ENCODE peak calls at places on chromosomes 7 and 10, in nine cellular contexts. N is AG04450; E is mesothelial cell of epicardium; K is lung; F is A549; V is breast epithelium; R is stomach; P is GM13977; O is CD8-positive, alpha-beta T cell. S is an unnamed sample.

GRCh38 chr7:68417659-68418058 is 1180.6 kb upstream of the AUTS2 start:
- DNase-seq in E (no peak), F (no peak), V (no peak), R (no peak), N (no peak), K (no peak), P (no peak), O (no peak), S (no peak)

GRCh38 chr10:118332948-118333710 is 9.0 kb downstream of the FAM204A start:
- DNase-seq in O (no peak), K (no peak), N (no peak), V (no peak), E (no peak), R (no peak), F (no peak), P (no peak), S (no peak)

GRCh38 chr7:77933394-77933793 is 134.8 kb downstream of the PHTF2 start:
- DNase-seq in O (no peak), K (no peak), P (no peak), F (peak), N (no peak), E (no peak), V (no peak), R (no peak), S (no peak)

GRCh38 chr7:45069444-45070253 is 19.1 kb downstream of the NACAD start:
- DNase-seq in P (peak), N (no peak), E (no peak), O (no peak), R (no peak), F (peak), K (no peak), V (peak), S (no peak)

GRCh38 chr7:45055594-45056219 is 33.1 kb downstream of the NACAD start:
- DNase-seq in V (no peak), P (no peak), E (no peak), R (no peak), K (no peak), F (no peak), O (no peak), N (no peak), S (no peak)

GRCh38 chr10:60707841-60708240 is 70.4 kb upstream of the CDK1 start:
- DNase-seq in F (no peak), K (no peak), P (no peak), N (no peak), E (no peak), R (no peak), V (no peak), O (no peak), S (no peak)

GRCh38 chr7:2384354-2385243 is 18.8 kb upstream of the CHST12 start:
- DNase-seq in R (no peak), V (no peak), P (no peak), F (no peak), E (no peak), K (no peak), N (no peak), O (no peak), S (no peak)

GRCh38 chr7:103065666-103066065 is 8.9 kb downstream of the FBXL13 start:
- DNase-seq in N (no peak), V (no peak), P (peak), K (no peak), E (no peak), F (peak), O (no peak), R (peak), S (no peak)

GRCh38 chr10:94496010-94496409 is 49.6 kb upstream of the HELLS start:
- DNase-seq in K (no peak), R (no peak), E (no peak), O (no peak), F (no peak), P (peak), N (no peak), V (no peak), S (no peak)

GRCh38 chr10:73837072-73837471 is 25.7 kb upstream of the NDST2 start:
- DNase-seq in F (no peak), R (no peak), P (no peak), O (no peak), E (no peak), V (no peak), N (peak), K (no peak), S (no peak)

GRCh38 chr10:73076361-73077183 is 20.1 kb downstream of the P4HA1 start:
- DNase-seq in R (peak), N (peak), P (no peak), F (no peak), O (no peak), V (no peak), K (peak), E (no peak), S (no peak)

GRCh38 chr10:9219860-9220259 is 1165.4 kb downstream of the GATA3 start:
- DNase-seq in O (no peak), N (no peak), R (no peak), V (no peak), K (no peak), P (no peak), F (no peak), E (no peak), S (no peak)

DNA sequence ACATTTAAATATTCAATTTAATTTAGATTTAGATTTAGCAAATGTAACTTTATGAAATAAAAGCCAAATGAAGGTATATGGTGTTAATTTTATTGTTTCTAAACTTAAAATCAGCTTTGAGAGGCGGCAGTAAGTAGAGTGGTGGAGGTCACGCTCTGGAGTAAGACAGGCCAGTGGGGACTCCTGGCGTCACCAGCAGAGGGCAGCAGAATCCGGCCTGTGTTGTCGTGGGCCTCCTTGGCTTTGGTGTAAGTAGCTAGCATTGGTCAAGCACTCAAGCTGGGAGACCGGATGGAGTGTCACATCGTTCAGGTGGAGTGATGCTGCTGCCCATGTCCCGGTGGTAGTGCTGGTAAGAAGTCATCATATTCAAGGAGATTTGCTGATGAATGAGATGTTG is 98.7 kb upstream of the DNAJB6 start:
- DNase-seq in O (no peak), F (no peak), R (no peak), V (no peak), E (no peak), N (no peak), P (no peak), K (no peak), S (no peak)
- TF ChIP-seq CTCF in O (no peak), F (peak), R (no peak), V (no peak), E (no peak), N (no peak), P (peak), K (no peak), S (no peak)

GRCh38 chr10:3222068-3222467 is 49.5 kb upstream of the PITRM1 start:
- DNase-seq in K (no peak), E (no peak), V (no peak), R (no peak), O (no peak), F (no peak), P (no peak), N (no peak), S (no peak)
- TF ChIP-seq CTCF in K (no peak), E (no peak), V (no peak), R (no peak), O (no peak), F (peak), P (peak), N (no peak), S (no peak)

DNA sequence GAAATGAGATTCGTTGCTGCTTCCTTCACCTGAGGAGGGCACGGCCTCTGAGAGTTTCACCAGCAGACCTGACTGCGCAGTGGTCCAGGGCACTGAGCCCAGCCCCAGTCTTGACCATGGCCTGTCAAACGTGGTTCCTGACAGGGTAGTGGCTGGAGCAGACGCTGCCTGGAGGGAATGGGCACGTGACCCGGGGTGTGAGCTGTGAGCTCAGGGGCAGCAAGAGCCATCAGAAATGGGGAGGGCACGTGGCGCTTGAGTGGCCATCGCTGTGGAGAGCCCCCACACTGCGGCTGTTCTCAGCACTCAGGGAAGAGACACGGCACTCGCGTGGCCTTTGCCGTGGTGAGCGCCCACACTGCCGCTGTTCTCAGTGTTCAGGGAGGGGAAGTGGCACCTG is 12.0 kb downstream of the FAM20C start:
- DNase-seq in O (no peak), F (no peak), V (no peak), K (no peak), R (no peak), N (no peak), P (no peak), E (no peak), S (no peak)
- TF ChIP-seq CTCF in O (no peak), F (no peak), V (no peak), K (no peak), R (no peak), N (no peak), P (no peak), E (no peak), S (no peak)

GRCh38 chr7:25952277-25953057 is 199.5 kb upstream of the NFE2L3 start:
- DNase-seq in P (no peak), F (no peak), K (no peak), V (no peak), N (no peak), O (no peak), R (no peak), E (no peak), S (no peak)

GRCh38 chr7:25951414-25952276 is 200.4 kb upstream of the NFE2L3 start:
- DNase-seq in R (no peak), P (no peak), N (no peak), K (peak), E (no peak), O (no peak), F (peak), V (no peak), S (no peak)

GRCh38 chr7:25947669-25948516 is 204.1 kb upstream of the NFE2L3 start:
- DNase-seq in R (no peak), V (no peak), P (no peak), E (no peak), F (no peak), N (no peak), K (no peak), O (no peak), S (no peak)

GRCh38 chr7:25949672-25950487 is 202.1 kb upstream of the NFE2L3 start:
- DNase-seq in F (no peak), R (peak), V (no peak), N (no peak), E (no peak), K (peak), P (no peak), O (no peak), S (no peak)

GRCh38 chr7:25950488-25951413 is 201.2 kb upstream of the NFE2L3 start:
- DNase-seq in O (peak), V (peak), F (peak), K (peak), E (peak), N (no peak), P (peak), R (peak), S (peak)
- TF ChIP-seq CTCF in O (no peak), V (no peak), F (no peak), K (no peak), E (no peak), N (no peak), P (no peak), R (no peak), S (no peak)

GRCh38 chr10:99013885-99014284 is 221.8 kb downstream of the HPSE2 start:
- DNase-seq in E (no peak), F (no peak), N (no peak), P (no peak), V (no peak), R (no peak), O (no peak), K (no peak), S (no peak)
- TF ChIP-seq CTCF in E (no peak), F (no peak), N (no peak), P (no peak), V (no peak), R (no peak), O (no peak), K (no peak), S (no peak)

DNA sequence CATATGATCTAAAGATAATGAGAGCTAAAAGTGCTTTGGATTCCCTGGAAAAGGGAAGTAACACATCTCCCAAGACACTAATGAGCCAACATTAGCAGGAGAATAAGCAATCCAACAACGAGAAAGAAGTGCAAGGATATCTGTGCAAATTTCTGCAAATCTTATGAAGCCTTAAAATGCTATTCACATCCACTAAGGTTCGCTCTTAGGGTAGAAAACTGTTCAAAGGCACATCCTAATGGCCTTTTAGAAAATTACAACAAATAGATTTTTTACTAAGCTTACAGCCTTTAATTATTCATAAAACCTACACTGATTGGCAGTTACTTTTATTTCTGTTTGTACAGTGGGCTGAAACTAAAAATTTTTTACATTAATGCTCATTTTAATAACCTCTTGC is 100.3 kb downstream of the RAPGEF5 start:
- DNase-seq in O (no peak), N (no peak), V (no peak), F (no peak), E (no peak), R (no peak), P (no peak), K (no peak), S (no peak)
- TF ChIP-seq CTCF in O (no peak), N (peak), V (no peak), F (no peak), E (no peak), R (no peak), P (no peak), K (no peak), S (no peak)

GRCh38 chr7:38704751-38705150 is 73.6 kb upstream of the AMPH start:
- DNase-seq in F (no peak), K (no peak), V (no peak), O (no peak), E (no peak), R (no peak), P (no peak), N (no peak), S (no peak)
- TF ChIP-seq CTCF in F (no peak), K (no peak), V (no peak), O (no peak), E (no peak), R (no peak), P (no peak), N (no peak), S (no peak)

GRCh38 chr7:154835924-154836529 is 166.9 kb downstream of the PAXIP1 start:
- DNase-seq in E (no peak), V (no peak), N (no peak), P (no peak), O (no peak), K (no peak), R (no peak), F (no peak), S (no peak)

GRCh38 chr7:154833839-154834238 is 169.1 kb downstream of the PAXIP1 start:
- DNase-seq in E (no peak), P (no peak), F (no peak), N (no peak), O (no peak), K (no peak), R (no peak), V (no peak), S (no peak)

GRCh38 chr7:154837622-154838021 is 165.3 kb downstream of the PAXIP1 start:
- DNase-seq in V (no peak), O (no peak), E (no peak), N (no peak), F (no peak), R (no peak), K (no peak), P (no peak), S (no peak)

GRCh38 chr7:154837087-154837486 is 165.8 kb downstream of the PAXIP1 start:
- DNase-seq in O (no peak), F (no peak), P (no peak), K (no peak), E (no peak), N (no peak), R (no peak), V (no peak), S (no peak)

DNA sequence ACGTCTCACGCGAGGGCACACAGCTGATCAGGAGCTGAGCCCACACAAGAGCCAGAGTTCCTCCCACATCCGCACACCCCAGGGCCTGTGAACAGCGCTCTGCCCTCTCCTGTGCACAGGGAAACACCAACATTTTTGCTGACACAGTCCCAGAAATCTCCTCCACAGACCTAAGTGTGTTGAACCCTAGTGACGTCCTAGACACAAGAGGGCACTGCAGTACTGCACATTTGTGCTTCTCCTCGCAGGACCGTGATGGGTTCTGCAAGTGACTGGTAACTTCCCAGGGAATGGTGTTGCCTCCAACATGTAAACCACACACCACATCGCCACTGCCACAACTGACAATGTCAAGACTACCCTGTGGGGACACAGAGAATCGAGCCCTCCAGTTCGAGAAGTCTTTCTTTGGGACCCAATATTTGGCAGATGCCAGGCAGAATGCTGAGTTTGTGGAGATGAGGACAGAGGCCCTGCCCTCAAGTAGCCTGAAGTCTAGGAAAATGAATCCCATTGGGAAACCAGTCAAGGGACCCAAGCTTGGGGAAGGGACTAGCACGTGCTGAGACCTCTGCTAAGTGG is 170.3 kb downstream of the PAXIP1 start:
- DNase-seq in R (peak), F (peak), N (no peak), V (no peak), O (no peak), P (peak), K (no peak), E (no peak), S (no peak)
- TF ChIP-seq CTCF in R (no peak), F (peak), N (no peak), V (no peak), O (no peak), P (no peak), K (no peak), E (no peak), S (no peak)